ENCODE peak calls at places on chromosome 14, in five cellular contexts. X is heart left ventricle, Q is upper lobe of left lung, P is stomach, A is IMR-90. W is an unnamed sample.

GRCh38 chr14:75018684-75019083 is 16.0 kb downstream of the EIF2B2 start:
- DNase-seq in X (no peak), Q (no peak), P (no peak), A (no peak), W (no peak)

GRCh38 chr14:99519347-99519881 is 38.2 kb downstream of the CCNK start:
- DNase-seq in X (peak; percentile 18), Q (no peak), P (no peak), A (no peak), W (no peak)

GRCh38 chr14:67411820-67412421 is at the start of gene PLEK2:
- DNase-seq in X (no peak), Q (peak; percentile 74), P (peak; percentile 80), A (no peak), W (peak; percentile 40)

GRCh38 chr14:88078525-88078924 is 73.6 kb downstream of the GPR65 start:
- DNase-seq in X (no peak), Q (no peak), P (no peak), A (no peak), W (no peak)

GRCh38 chr14:68911594-68912227 is 67.4 kb downstream of the ACTN1 start:
- DNase-seq in X (peak; percentile 66), Q (peak; percentile 70), P (peak; percentile 78), A (peak; percentile 75), W (peak; percentile 82)

GRCh38 chr14:77882631-77883030 is 82.7 kb downstream of the ADCK1 start:
- DNase-seq in X (peak; percentile 51), Q (no peak), P (no peak), A (no peak), W (peak; percentile 37)

GRCh38 chr14:34875031-34875922 is at the start of gene BAZ1A:
- DNase-seq in X (peak; percentile 68), Q (peak; percentile 73), P (peak; percentile 64), A (peak; percentile 91), W (peak; percentile 94)

GRCh38 chr14:23916446-23916845 is 37.1 kb upstream of the DHRS4 start:
- DNase-seq in X (no peak), Q (no peak), P (no peak), A (no peak), W (no peak)

GRCh38 chr14:46048127-46048526 is 603.5 kb downstream of the RPL10L start:
- DNase-seq in X (no peak), Q (no peak), P (peak; percentile 27), A (peak; percentile 18), W (peak; percentile 20)

GRCh38 chr14:33642641-33643342 is 308.1 kb downstream of the EGLN3 start:
- DNase-seq in X (no peak), Q (no peak), P (no peak), A (no peak), W (no peak)

GRCh38 chr14:23537351-23538048 is 14.1 kb downstream of the ZFHX2 start:
- DNase-seq in X (no peak), Q (no peak), P (no peak), A (peak; percentile 30), W (no peak)

GRCh38 chr14:71529855-71530254 is 402.4 kb upstream of the RGS6 start:
- DNase-seq in X (peak; percentile 29), Q (no peak), P (no peak), A (no peak), W (no peak)

GRCh38 chr14:31949709-31950108 is 127.4 kb upstream of the ARHGAP5 start:
- DNase-seq in X (no peak), Q (no peak), P (no peak), A (peak; percentile 48), W (no peak)

GRCh38 chr14:81946808-81947798 is 413.4 kb upstream of the SEL1L start:
- DNase-seq in X (no peak), Q (no peak), P (no peak), A (no peak), W (no peak)

GRCh38 chr14:76109087-76109880 is 42.4 kb upstream of the GPATCH2L start:
- DNase-seq in X (no peak), Q (no peak), P (no peak), A (no peak), W (no peak)

GRCh38 chr14:22419620-22420019 is 169.4 kb downstream of the DAD1 start:
- DNase-seq in X (no peak), Q (no peak), P (no peak), A (no peak), W (no peak)

GRCh38 chr14:32560213-32560857 is 231.2 kb downstream of the AKAP6 start:
- DNase-seq in X (peak; percentile 29), Q (peak; percentile 44), P (peak; percentile 31), A (peak; percentile 82), W (peak; percentile 93)

GRCh38 chr14:50103558-50103957 is 12.8 kb downstream of the VCPKMT start:
- DNase-seq in X (no peak), Q (no peak), P (no peak), A (peak; percentile 43), W (peak; percentile 65)

GRCh38 chr14:23299558-23299957 is 3.1 kb downstream of the PPP1R3E start:
- DNase-seq in X (no peak), Q (peak; percentile 31), P (no peak), A (peak; percentile 70), W (peak; percentile 77)

GRCh38 chr14:99116741-99117295 is 155.2 kb downstream of the BCL11B start:
- DNase-seq in X (no peak), Q (no peak), P (no peak), A (no peak), W (no peak)

GRCh38 chr14:33742166-33742565 is 208.7 kb downstream of the EGLN3 start:
- DNase-seq in X (no peak), Q (no peak), P (no peak), A (no peak), W (no peak)

GRCh38 chr14:34714320-34715107 is at the start of gene CFL2:
- DNase-seq in X (peak; percentile 92), Q (peak; percentile 90), P (peak; percentile 79), A (peak; percentile 52), W (peak; percentile 56)

GRCh38 chr14:93974833-93975232 is 1.5 kb downstream of the ASB2 start:
- DNase-seq in X (peak; percentile 81), Q (no peak), P (no peak), A (no peak), W (no peak)
- H3K4me3 ChIP-seq in X (peak overlapping the region; percentile 36), Q (no peak overlapping the region), P (peak overlapping the region; percentile 41), A (no peak overlapping the region), W (no peak overlapping the region)

GRCh38 chr14:96297000-96297399 is 41.0 kb downstream of the BDKRB1 start:
- DNase-seq in X (no peak), Q (no peak), P (no peak), A (peak; percentile 31), W (peak; percentile 50)
- TF ChIP-seq CTCF in X (peak; percentile 28), Q (no peak), P (no peak), A (peak; percentile 60), W (peak; percentile 48)

DNA sequence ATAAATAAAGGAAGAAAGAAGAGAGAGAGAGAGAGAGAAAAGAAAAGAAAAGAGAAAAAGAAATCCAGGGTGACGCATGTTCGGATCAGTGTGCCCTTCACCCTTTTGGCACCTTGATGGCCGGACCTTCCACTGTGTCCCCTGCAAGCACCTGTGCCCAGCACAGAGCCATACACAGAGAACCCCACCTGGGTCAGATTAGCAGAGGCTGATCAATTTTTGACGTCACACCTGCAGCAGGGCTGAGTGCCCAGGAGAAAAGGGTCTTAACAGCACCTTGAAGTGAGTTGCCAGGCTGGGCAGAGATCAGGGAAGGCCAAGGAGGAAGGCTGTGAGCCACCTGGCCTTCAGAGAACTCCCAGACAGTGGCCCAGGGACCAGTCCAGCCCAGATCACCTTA is 114.4 kb downstream of the CALM1 start:
- DNase-seq in X (no peak), Q (no peak), P (no peak), A (no peak), W (no peak)
- H3K4me3 ChIP-seq in X (no peak overlapping the region), Q (no peak overlapping the region), P (no peak overlapping the region), A (no peak overlapping the region), W (no peak overlapping the region)

DNA sequence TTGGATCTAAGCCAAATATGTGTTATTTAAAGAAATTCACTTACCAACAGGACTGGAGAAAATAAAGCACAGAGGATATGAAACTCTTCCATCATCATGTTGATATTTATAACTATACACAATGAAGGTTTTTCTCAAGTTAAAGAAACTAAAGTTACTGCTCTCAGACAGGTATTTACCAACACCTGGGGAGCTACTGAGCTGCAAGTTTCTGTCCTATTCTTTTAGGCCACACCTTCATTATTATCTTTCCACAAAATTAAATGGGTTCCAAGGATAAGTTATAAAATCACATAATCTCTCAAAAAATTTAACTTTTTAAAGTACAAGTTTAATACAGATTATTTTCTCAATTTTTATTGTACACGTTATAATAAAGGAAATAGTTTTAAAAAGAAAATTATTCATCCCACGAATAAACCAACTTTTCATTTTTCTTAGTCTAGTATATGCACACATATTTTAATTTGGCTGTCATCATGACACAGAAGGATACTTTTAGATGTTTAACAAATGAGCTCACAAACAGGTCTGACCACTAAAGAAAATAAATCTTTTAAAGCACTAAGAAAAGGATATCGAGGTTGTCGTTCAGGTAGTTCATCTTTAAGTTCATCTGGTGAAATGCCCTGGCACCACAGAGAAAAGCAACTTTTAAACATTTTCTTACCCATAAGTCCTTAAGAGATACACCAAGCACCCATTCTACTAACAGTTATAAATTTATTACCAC is 7.8 kb downstream of the GMFB start:
- DNase-seq in X (no peak), Q (no peak), P (no peak), A (no peak), W (no peak)
- TF ChIP-seq CTCF in X (no peak), Q (no peak), P (no peak), A (no peak), W (no peak)

DNA sequence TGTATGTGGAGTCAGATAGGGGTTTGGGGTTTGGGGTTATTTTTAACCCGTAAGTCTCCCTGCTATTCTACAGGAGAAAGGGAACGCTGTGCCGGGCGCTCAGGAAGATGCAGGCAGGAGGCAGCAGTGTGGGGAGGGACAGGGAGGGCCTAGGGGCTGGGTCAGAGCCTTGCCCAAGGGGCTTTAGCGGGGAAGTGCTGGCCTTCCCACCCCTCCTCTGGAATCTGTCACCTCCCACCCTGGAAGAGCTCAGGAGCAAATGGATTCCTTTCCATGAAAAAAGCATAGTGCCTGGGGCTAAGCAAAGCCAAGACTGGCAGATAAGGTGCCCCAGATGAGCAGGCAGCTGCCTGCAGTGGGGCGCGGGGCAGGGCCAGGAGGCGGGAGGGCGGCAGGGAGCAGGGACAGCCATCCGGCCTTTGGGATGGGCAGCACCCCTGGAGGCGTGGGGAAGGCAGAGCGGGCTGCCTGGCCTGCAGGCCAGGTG is 7.3 kb upstream of the INF2 start:
- DNase-seq in X (no peak), Q (no peak), P (no peak), A (no peak), W (no peak)
- H3K4me3 ChIP-seq in X (no peak overlapping the region), Q (peak overlapping the region; percentile 11), P (peak overlapping the region; percentile 27), A (peak overlapping the region; percentile 13), W (peak overlapping the region; percentile 40)

W was measured in choroid plexus epithelial cell.